ENCODE peak calls at places on chromosomes 2 and 18, in four cellular contexts. Z is sigmoid colon, N is cardiac muscle cell, L is head of caudate nucleus. A is an unnamed sample.

GRCh38 chr18:79428287-79428686 is 32.6 kb downstream of the NFATC1 start:
- DNase-seq in Z (no peak), N (no peak), L (no peak), A (no peak)

GRCh38 chr2:95310651-95311050 is 13.5 kb downstream of the KCNIP3 start:
- DNase-seq in Z (no peak), N (no peak), L (no peak), A (no peak)

GRCh38 chr18:11310476-11311086 is 161.2 kb upstream of the PIEZO2 start:
- DNase-seq in Z (no peak), N (peak; percentile 64), L (no peak), A (peak; percentile 8)

GRCh38 chr18:9413586-9413985 is 61.7 kb upstream of the RALBP1 start:
- DNase-seq in Z (no peak), N (peak; percentile 76), L (no peak), A (no peak)

GRCh38 chr2:209868595-209868994 is 97.0 kb downstream of the UNC80 start:
- DNase-seq in Z (no peak), N (no peak), L (no peak), A (no peak)

GRCh38 chr2:98012561-98012979 is 16.8 kb upstream of the TMEM131 start:
- DNase-seq in Z (no peak), N (no peak), L (no peak), A (no peak)

GRCh38 chr18:6044773-6045172 is 149.5 kb upstream of the TMEM200C start:
- DNase-seq in Z (no peak), N (peak; percentile 7), L (no peak), A (no peak)

GRCh38 chr2:114684404-114684803 is 242.0 kb downstream of the DPP10 start:
- DNase-seq in Z (no peak), N (no peak), L (no peak), A (no peak)

GRCh38 chr2:235576337-235576910 is 82.6 kb downstream of the AGAP1 start:
- DNase-seq in Z (no peak), N (no peak), L (no peak), A (no peak)

GRCh38 chr2:215784371-215784783 is 229.0 kb downstream of the MREG start:
- DNase-seq in Z (peak; percentile 79), N (peak; percentile 93), L (no peak), A (no peak)

GRCh38 chr2:1968222-1968987 is 224.1 kb upstream of the PXDN start:
- DNase-seq in Z (peak; percentile 48), N (no peak), L (no peak), A (no peak)

GRCh38 chr2:201698588-201699226 is at the start of gene MPP4:
- DNase-seq in Z (no peak), N (peak; percentile 25), L (no peak), A (no peak)

GRCh38 chr18:44679056-44679911 is 1.4 kb upstream of the SETBP1 start:
- DNase-seq in Z (peak; percentile 94), N (peak; percentile 91), L (peak; percentile 84), A (peak; percentile 94)

GRCh38 chr2:59353301-59353921 is 1112.3 kb upstream of the FANCL start:
- DNase-seq in Z (no peak), N (no peak), L (no peak), A (no peak)

GRCh38 chr2:119760237-119760807 is 600 bp downstream of the PTPN4 start:
- DNase-seq in Z (peak; percentile 75), N (no peak), L (peak; percentile 22), A (no peak)

GRCh38 chr2:57528499-57528898 is 518.1 kb upstream of the VRK2 start:
- DNase-seq in Z (no peak), N (no peak), L (no peak), A (no peak)

GRCh38 chr2:238655131-238655860 is 192.6 kb upstream of the TWIST2 start:
- DNase-seq in Z (no peak), N (no peak), L (no peak), A (no peak)

GRCh38 chr2:100554788-100555407 is 7.9 kb upstream of the PDCL3 start:
- DNase-seq in Z (no peak), N (no peak), L (no peak), A (no peak)

GRCh38 chr2:218996937-218997336 is 3.7 kb upstream of the CRYBA2 start:
- DNase-seq in Z (no peak), N (no peak), L (no peak), A (peak; percentile 86)

GRCh38 chr2:217928324-217929293 is 74.2 kb downstream of the TNS1 start:
- DNase-seq in Z (peak; percentile 89), N (no peak), L (no peak), A (no peak)

GRCh38 chr2:23695214-23696162 is 231.4 kb downstream of the ATAD2B start:
- DNase-seq in Z (peak; percentile 64), N (no peak), L (no peak), A (no peak)

GRCh38 chr2:157480182-157480961 is 36.5 kb upstream of the CYTIP start:
- DNase-seq in Z (no peak), N (peak; percentile 75), L (no peak), A (no peak)

GRCh38 chr2:151306621-151307020 is 17.2 kb upstream of the NMI start:
- DNase-seq in Z (no peak), N (peak; percentile 85), L (no peak), A (no peak)

GRCh38 chr18:43620936-43621335 is 343.6 kb upstream of the SYT4 start:
- DNase-seq in Z (no peak), N (peak; percentile 45), L (no peak), A (peak; percentile 65)

GRCh38 chr2:156481295-156481694 is 45.1 kb downstream of the GPD2 start:
- DNase-seq in Z (no peak), N (no peak), L (no peak), A (no peak)

GRCh38 chr2:10508038-10508437 is 59.9 kb upstream of the ODC1 start:
- DNase-seq in Z (no peak), N (no peak), L (no peak), A (no peak)

GRCh38 chr18:58529714-58530354 is 99.1 kb downstream of the ALPK2 start:
- DNase-seq in Z (no peak), N (peak; percentile 72), L (peak; percentile 46), A (peak; percentile 73)

GRCh38 chr18:40672590-40672989 is 1282.4 kb upstream of the PIK3C3 start:
- DNase-seq in Z (no peak), N (no peak), L (no peak), A (no peak)

GRCh38 chr2:68420254-68420910 is 46.7 kb downstream of the FBXO48 start:
- DNase-seq in Z (no peak), N (peak; percentile 65), L (no peak), A (no peak)

GRCh38 chr2:112138143-112139032 is at the start of gene FBLN7:
- DNase-seq in Z (no peak), N (peak; percentile 29), L (no peak), A (peak; percentile 24)

GRCh38 chr18:57585846-57586242 is 658 bp downstream of the FECH start:
- DNase-seq in Z (no peak), N (no peak), L (no peak), A (peak; percentile 48)

GRCh38 chr18:23872701-23873550 is 141.6 kb upstream of the TTC39C start:
- DNase-seq in Z (no peak), N (no peak), L (peak; percentile 55), A (no peak)

GRCh38 chr2:4539121-4539520 is 835.7 kb downstream of the DCDC2C start:
- DNase-seq in Z (no peak), N (no peak), L (no peak), A (no peak)

GRCh38 chr2:106115250-106115649 is 78.9 kb downstream of the UXS1 start:
- DNase-seq in Z (no peak), N (peak; percentile 46), L (no peak), A (no peak)

GRCh38 chr2:101300164-101300563 is 8.3 kb downstream of the RNF149 start:
- DNase-seq in Z (no peak), N (no peak), L (no peak), A (no peak)

GRCh38 chr2:225270861-225271260 is 128.6 kb upstream of the NYAP2 start:
- DNase-seq in Z (no peak), N (peak; percentile 35), L (no peak), A (peak; percentile 70)

GRCh38 chr2:56018202-56018601 is 94.6 kb upstream of the EFEMP1 start:
- DNase-seq in Z (no peak), N (no peak), L (no peak), A (peak; percentile 72)

GRCh38 chr18:22230403-22231042 is 61.1 kb downstream of the GATA6 start:
- DNase-seq in Z (no peak), N (peak; percentile 72), L (no peak), A (no peak)

A was measured in COR-L47.